ENCODE peak calls at places on chromosomes 4 and X, in seven cellular contexts. One of them, this sample, is unnamed. For H3K27me3, the result is how much of the 10 kb centered on the place peaks cover.

GRCh38 chr4:2371765-2372487 is 46.5 kb downstream of the ZFYVE28 start:
- DNase-seq in heart right ventricle: no peak
- DNase-seq in astrocyte: no peak
- DNase-seq in Peyer's patch: no peak
- DNase-seq in right lobe of liver: no peak
- DNase-seq in heart left ventricle: no peak
- DNase-seq in body of pancreas: no peak
- DNase-seq in this sample: no peak

GRCh38 chr4:20538922-20539321 is 161.3 kb upstream of the PACRGL start:
- DNase-seq in heart right ventricle: no peak
- DNase-seq in astrocyte: no peak
- DNase-seq in Peyer's patch: no peak
- DNase-seq in right lobe of liver: no peak
- DNase-seq in heart left ventricle: no peak
- DNase-seq in body of pancreas: no peak
- DNase-seq in this sample: no peak

GRCh38 chr4:2637956-2638552 is 101.6 kb downstream of the FAM193A start:
- DNase-seq in heart right ventricle: no peak
- DNase-seq in astrocyte: no peak
- DNase-seq in Peyer's patch: peak
- DNase-seq in right lobe of liver: peak
- DNase-seq in heart left ventricle: no peak
- DNase-seq in body of pancreas: no peak
- DNase-seq in this sample: no peak

GRCh38 chr4:6910340-6910959 is 824 bp downstream of the TBC1D14 start:
- DNase-seq in heart right ventricle: no peak
- DNase-seq in astrocyte: no peak
- DNase-seq in Peyer's patch: no peak
- DNase-seq in right lobe of liver: peak
- DNase-seq in heart left ventricle: no peak
- DNase-seq in body of pancreas: no peak
- DNase-seq in this sample: no peak

GRCh38 chr4:98746936-98747658 is 88.7 kb upstream of the TSPAN5 start:
- DNase-seq in heart right ventricle: no peak
- DNase-seq in astrocyte: peak
- DNase-seq in Peyer's patch: no peak
- DNase-seq in right lobe of liver: no peak
- DNase-seq in heart left ventricle: no peak
- DNase-seq in body of pancreas: no peak
- DNase-seq in this sample: no peak

GRCh38 chr4:84126061-84126787 is 372.9 kb downstream of the NKX6-1 start:
- DNase-seq in heart right ventricle: no peak
- DNase-seq in astrocyte: no peak
- DNase-seq in Peyer's patch: no peak
- DNase-seq in right lobe of liver: no peak
- DNase-seq in heart left ventricle: no peak
- DNase-seq in body of pancreas: no peak
- DNase-seq in this sample: no peak

GRCh38 chr4:173374588-173374987 is 3.8 kb downstream of the SAP30 start:
- DNase-seq in heart right ventricle: no peak
- DNase-seq in astrocyte: no peak
- DNase-seq in Peyer's patch: no peak
- DNase-seq in right lobe of liver: no peak
- DNase-seq in heart left ventricle: no peak
- DNase-seq in body of pancreas: no peak
- DNase-seq in this sample: no peak

GRCh38 chrX:102711872-102712215 is 404 bp upstream of the GPRASP2 start:
- DNase-seq in heart right ventricle: no peak
- DNase-seq in astrocyte: no peak
- DNase-seq in Peyer's patch: no peak
- DNase-seq in right lobe of liver: no peak
- DNase-seq in heart left ventricle: no peak
- DNase-seq in body of pancreas: no peak
- DNase-seq in this sample: no peak

GRCh38 chr4:185305979-185306442 is 89.7 kb downstream of the LRP2BP start:
- DNase-seq in heart right ventricle: no peak
- DNase-seq in astrocyte: peak
- DNase-seq in Peyer's patch: no peak
- DNase-seq in right lobe of liver: no peak
- DNase-seq in heart left ventricle: no peak
- DNase-seq in body of pancreas: no peak
- DNase-seq in this sample: no peak

GRCh38 chrX:107449490-107450175 is at the start of gene FRMPD3:
- DNase-seq in heart right ventricle: no peak
- DNase-seq in astrocyte: no peak
- DNase-seq in Peyer's patch: no peak
- DNase-seq in right lobe of liver: no peak
- DNase-seq in heart left ventricle: no peak
- DNase-seq in body of pancreas: no peak
- DNase-seq in this sample: no peak

GRCh38 chr4:15291133-15291532 is 136.7 kb upstream of the C1QTNF7 start:
- DNase-seq in heart right ventricle: no peak
- DNase-seq in astrocyte: no peak
- DNase-seq in Peyer's patch: no peak
- DNase-seq in right lobe of liver: no peak
- DNase-seq in heart left ventricle: no peak
- DNase-seq in body of pancreas: no peak
- DNase-seq in this sample: no peak

GRCh38 chrX:46572295-46572936 is 1.1 kb upstream of the CHST7 start:
- DNase-seq in heart right ventricle: no peak
- DNase-seq in astrocyte: no peak
- DNase-seq in Peyer's patch: no peak
- DNase-seq in right lobe of liver: no peak
- DNase-seq in heart left ventricle: no peak
- DNase-seq in body of pancreas: no peak
- DNase-seq in this sample: no peak

GRCh38 chr4:123235431-123235830 is 161.2 kb upstream of the SPRY1 start:
- DNase-seq in heart right ventricle: no peak
- DNase-seq in astrocyte: peak
- DNase-seq in Peyer's patch: no peak
- DNase-seq in right lobe of liver: no peak
- DNase-seq in heart left ventricle: no peak
- DNase-seq in body of pancreas: no peak
- DNase-seq in this sample: no peak

GRCh38 chrX:154333837-154334271 is 38.3 kb downstream of the TKTL1 start:
- DNase-seq in heart right ventricle: no peak
- DNase-seq in astrocyte: no peak
- DNase-seq in Peyer's patch: no peak
- DNase-seq in right lobe of liver: peak
- DNase-seq in heart left ventricle: no peak
- DNase-seq in body of pancreas: no peak
- DNase-seq in this sample: no peak

GRCh38 chr4:184459413-184459812 is 14.9 kb downstream of the IRF2 start:
- DNase-seq in heart right ventricle: no peak
- DNase-seq in astrocyte: peak
- DNase-seq in Peyer's patch: no peak
- DNase-seq in right lobe of liver: no peak
- DNase-seq in heart left ventricle: no peak
- DNase-seq in body of pancreas: no peak
- DNase-seq in this sample: no peak

GRCh38 chr4:139809207-139810157 is 143.9 kb downstream of the MGST2 start:
- DNase-seq in heart right ventricle: peak
- DNase-seq in astrocyte: no peak
- DNase-seq in Peyer's patch: no peak
- DNase-seq in right lobe of liver: no peak
- DNase-seq in heart left ventricle: no peak
- DNase-seq in body of pancreas: no peak
- DNase-seq in this sample: no peak

GRCh38 chr4:48336471-48336870 is 4.9 kb upstream of the SLAIN2 start:
- DNase-seq in heart right ventricle: no peak
- DNase-seq in astrocyte: no peak
- DNase-seq in Peyer's patch: no peak
- DNase-seq in right lobe of liver: no peak
- DNase-seq in heart left ventricle: no peak
- DNase-seq in body of pancreas: no peak
- DNase-seq in this sample: no peak

GRCh38 chr4:82797591-82798081 is 960 bp downstream of the SCD5 start:
- DNase-seq in heart right ventricle: peak
- DNase-seq in astrocyte: peak
- DNase-seq in Peyer's patch: no peak
- DNase-seq in right lobe of liver: no peak
- DNase-seq in heart left ventricle: peak
- DNase-seq in body of pancreas: peak
- DNase-seq in this sample: no peak

GRCh38 chrX:38052096-38052495 is 45.7 kb downstream of the SYTL5 start:
- DNase-seq in heart right ventricle: no peak
- DNase-seq in astrocyte: peak
- DNase-seq in Peyer's patch: no peak
- DNase-seq in right lobe of liver: no peak
- DNase-seq in heart left ventricle: no peak
- DNase-seq in body of pancreas: no peak
- DNase-seq in this sample: no peak

GRCh38 chrX:8743126-8743732 is 11.3 kb upstream of the ANOS1 start:
- DNase-seq in heart right ventricle: peak
- DNase-seq in astrocyte: no peak
- DNase-seq in Peyer's patch: peak
- DNase-seq in right lobe of liver: peak
- DNase-seq in heart left ventricle: no peak
- DNase-seq in body of pancreas: peak
- DNase-seq in this sample: peak

GRCh38 chr4:134636332-134637055 is 434.9 kb upstream of the PABPC4L start:
- DNase-seq in heart right ventricle: no peak
- DNase-seq in astrocyte: no peak
- DNase-seq in Peyer's patch: no peak
- DNase-seq in right lobe of liver: no peak
- DNase-seq in heart left ventricle: no peak
- DNase-seq in body of pancreas: no peak
- DNase-seq in this sample: no peak

GRCh38 chrX:46325312-46325877 is 219.8 kb downstream of the ZNF674 start:
- DNase-seq in heart right ventricle: no peak
- DNase-seq in astrocyte: peak
- DNase-seq in Peyer's patch: peak
- DNase-seq in right lobe of liver: no peak
- DNase-seq in heart left ventricle: no peak
- DNase-seq in body of pancreas: no peak
- DNase-seq in this sample: no peak

GRCh38 chr4:45640281-45640680 is 483.6 kb downstream of the GABRG1 start:
- DNase-seq in heart right ventricle: no peak
- DNase-seq in astrocyte: no peak
- DNase-seq in Peyer's patch: no peak
- DNase-seq in right lobe of liver: no peak
- DNase-seq in heart left ventricle: no peak
- DNase-seq in body of pancreas: no peak
- DNase-seq in this sample: no peak

DNA sequence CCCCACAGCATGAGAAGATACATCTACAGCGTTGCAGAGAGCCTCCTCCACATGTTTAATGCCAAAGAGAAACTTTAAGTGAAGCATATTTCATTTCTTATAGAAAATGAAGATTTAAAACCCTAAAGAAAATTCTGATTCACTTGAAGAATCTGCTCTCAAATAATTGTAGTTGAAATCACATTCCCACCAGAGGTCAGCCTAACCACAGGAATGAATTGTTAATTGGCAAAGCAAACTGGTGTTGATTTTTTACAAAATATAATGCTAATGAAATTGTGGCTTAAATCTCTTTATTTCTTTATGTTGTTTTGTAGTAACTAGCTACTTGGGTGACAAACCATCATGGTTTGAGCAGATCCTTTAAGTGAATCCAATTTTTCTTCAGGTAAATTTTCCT is 31.1 kb upstream of the WDR17 start:
- DNase-seq in heart right ventricle: peak
- DNase-seq in astrocyte: peak
- DNase-seq in Peyer's patch: no peak
- DNase-seq in right lobe of liver: no peak
- DNase-seq in heart left ventricle: no peak
- DNase-seq in body of pancreas: no peak
- DNase-seq in this sample: no peak
- TF ChIP-seq CTCF in heart right ventricle: peak
- TF ChIP-seq CTCF in astrocyte: peak
- TF ChIP-seq CTCF in Peyer's patch: peak
- TF ChIP-seq CTCF in right lobe of liver: peak
- TF ChIP-seq CTCF in heart left ventricle: no peak
- TF ChIP-seq CTCF in body of pancreas: no peak
- TF ChIP-seq CTCF in this sample: no peak

GRCh38 chr4:38730830-38731646 is 51.8 kb downstream of the TLR10 start:
- DNase-seq in heart right ventricle: peak
- DNase-seq in astrocyte: peak
- DNase-seq in Peyer's patch: peak
- DNase-seq in right lobe of liver: peak
- DNase-seq in heart left ventricle: peak
- DNase-seq in body of pancreas: peak
- DNase-seq in this sample: peak

GRCh38 chr4:38735870-38736269 is 46.9 kb downstream of the TLR10 start:
- DNase-seq in heart right ventricle: no peak
- DNase-seq in astrocyte: no peak
- DNase-seq in Peyer's patch: no peak
- DNase-seq in right lobe of liver: no peak
- DNase-seq in heart left ventricle: no peak
- DNase-seq in body of pancreas: no peak
- DNase-seq in this sample: no peak

GRCh38 chr4:38730493-38730829 is 52.3 kb downstream of the TLR10 start:
- DNase-seq in heart right ventricle: no peak
- DNase-seq in astrocyte: no peak
- DNase-seq in Peyer's patch: no peak
- DNase-seq in right lobe of liver: no peak
- DNase-seq in heart left ventricle: no peak
- DNase-seq in body of pancreas: no peak
- DNase-seq in this sample: no peak

GRCh38 chr4:38734886-38735285 is 47.9 kb downstream of the TLR10 start:
- DNase-seq in heart right ventricle: no peak
- DNase-seq in astrocyte: no peak
- DNase-seq in Peyer's patch: no peak
- DNase-seq in right lobe of liver: no peak
- DNase-seq in heart left ventricle: no peak
- DNase-seq in body of pancreas: no peak
- DNase-seq in this sample: no peak

DNA sequence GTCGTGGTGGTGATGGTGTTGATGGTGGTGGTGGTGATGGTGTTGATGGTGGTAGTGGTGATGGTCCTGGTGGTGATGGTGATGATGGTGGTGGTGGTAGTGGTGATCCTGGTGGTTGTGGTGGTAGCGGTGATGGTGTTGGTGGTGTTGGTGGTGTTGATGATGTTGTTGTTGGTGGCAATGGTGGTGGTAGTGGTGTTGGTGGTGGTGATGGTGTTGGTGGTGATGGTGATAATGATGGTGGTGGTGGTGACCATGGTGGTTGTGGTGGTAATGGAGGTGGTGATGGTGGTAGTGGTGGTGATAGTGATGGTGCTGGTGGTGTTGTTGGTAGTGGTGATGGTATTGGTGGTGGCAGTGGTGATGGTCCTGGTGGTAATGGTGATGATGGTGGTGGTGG is 49.1 kb downstream of the TLR10 start:
- DNase-seq in heart right ventricle: no peak
- DNase-seq in astrocyte: no peak
- DNase-seq in Peyer's patch: no peak
- DNase-seq in right lobe of liver: no peak
- DNase-seq in heart left ventricle: no peak
- DNase-seq in body of pancreas: no peak
- DNase-seq in this sample: no peak
- H3K4me3 ChIP-seq in heart right ventricle: no peak
- H3K4me3 ChIP-seq in astrocyte: no peak
- H3K4me3 ChIP-seq in Peyer's patch: no peak
- H3K4me3 ChIP-seq in right lobe of liver: no peak
- H3K4me3 ChIP-seq in heart left ventricle: no peak
- H3K4me3 ChIP-seq in body of pancreas: no peak
- H3K4me3 ChIP-seq in this sample: no peak

GRCh38 chr4:151994429-151994828 is 233.6 kb upstream of the GATB start:
- DNase-seq in heart right ventricle: no peak
- DNase-seq in astrocyte: no peak
- DNase-seq in Peyer's patch: no peak
- DNase-seq in right lobe of liver: no peak
- DNase-seq in heart left ventricle: no peak
- DNase-seq in body of pancreas: no peak
- DNase-seq in this sample: no peak
- H3K27me3 ChIP-seq in heart right ventricle: under half
- H3K27me3 ChIP-seq in astrocyte: under half
- H3K27me3 ChIP-seq in Peyer's patch: under half
- H3K27me3 ChIP-seq in right lobe of liver: under half
- H3K27me3 ChIP-seq in heart left ventricle: under half
- H3K27me3 ChIP-seq in body of pancreas: under half
- H3K27me3 ChIP-seq in this sample: under half

GRCh38 chr4:174739576-174739975 is 89.5 kb downstream of the GLRA3 start:
- DNase-seq in heart right ventricle: no peak
- DNase-seq in astrocyte: no peak
- DNase-seq in Peyer's patch: no peak
- DNase-seq in right lobe of liver: no peak
- DNase-seq in heart left ventricle: no peak
- DNase-seq in body of pancreas: no peak
- DNase-seq in this sample: no peak
- TF ChIP-seq CTCF in heart right ventricle: no peak
- TF ChIP-seq CTCF in astrocyte: no peak
- TF ChIP-seq CTCF in Peyer's patch: no peak
- TF ChIP-seq CTCF in right lobe of liver: no peak
- TF ChIP-seq CTCF in heart left ventricle: no peak
- TF ChIP-seq CTCF in body of pancreas: no peak
- TF ChIP-seq CTCF in this sample: no peak